ENCODE peak calls at places on chromosomes 2 and 18, in six cellular contexts. Z, C, N, Y, X and T are unnamed samples. For H3K36me3, the result is how much of the 10 kb centered on the place peaks cover.

GRCh38 chr2:238698451-238699306 is 149.2 kb upstream of the TWIST2 start:
- DNase-seq in Z (no peak), C (no peak), N (no peak), Y (no peak), X (no peak), T (no peak)

GRCh38 chr2:231393149-231394131 is 2.1 kb upstream of the B3GNT7 start:
- DNase-seq in Z (peak), C (no peak), N (no peak), Y (no peak), X (no peak), T (no peak)

GRCh38 chr2:2579814-2580213 is 248.7 kb upstream of the MYT1L start:
- DNase-seq in Z (no peak), C (peak), N (no peak), Y (no peak), X (no peak), T (no peak)

GRCh38 chr18:48295586-48296311 is 113.4 kb downstream of the ZBTB7C start:
- DNase-seq in Z (no peak), C (peak), N (no peak), Y (no peak), X (no peak), T (no peak)

GRCh38 chr2:148680462-148680861 is 35.9 kb downstream of the EPC2 start:
- DNase-seq in Z (no peak), C (no peak), N (no peak), Y (no peak), X (no peak), T (no peak)

GRCh38 chr18:34783485-34783884 is 73.4 kb downstream of the DTNA start:
- DNase-seq in Z (no peak), C (no peak), N (no peak), Y (no peak), X (no peak), T (no peak)

GRCh38 chr2:8253781-8254180 is 428.1 kb upstream of the ID2 start:
- DNase-seq in Z (no peak), C (no peak), N (no peak), Y (no peak), X (no peak), T (no peak)

GRCh38 chr18:50312296-50313030 is 25.0 kb upstream of the CXXC1 start:
- DNase-seq in Z (no peak), C (no peak), N (no peak), Y (no peak), X (no peak), T (no peak)

GRCh38 chr2:98757904-98758421 is 27.0 kb upstream of the MGAT4A start:
- DNase-seq in Z (peak), C (peak), N (peak), Y (peak), X (peak), T (no peak)

GRCh38 chr2:20156826-20157605 is 67.9 kb downstream of the SDC1 start:
- DNase-seq in Z (no peak), C (no peak), N (no peak), Y (peak), X (no peak), T (no peak)

GRCh38 chr18:21740724-21741510 is at the start of gene MIB1:
- DNase-seq in Z (peak), C (no peak), N (peak), Y (peak), X (no peak), T (no peak)

GRCh38 chr2:54041135-54041534 is 70.3 kb upstream of the PSME4 start:
- DNase-seq in Z (peak), C (peak), N (no peak), Y (no peak), X (no peak), T (no peak)

GRCh38 chr18:42961298-42961697 is 154.2 kb downstream of the RIT2 start:
- DNase-seq in Z (no peak), C (no peak), N (no peak), Y (no peak), X (no peak), T (no peak)

GRCh38 chr18:25189391-25190185 is 162.4 kb downstream of the ZNF521 start:
- DNase-seq in Z (no peak), C (no peak), N (no peak), Y (no peak), X (no peak), T (no peak)

GRCh38 chr2:230814616-230815015 is 50.1 kb upstream of the ITM2C start:
- DNase-seq in Z (no peak), C (no peak), N (no peak), Y (no peak), X (peak), T (no peak)

GRCh38 chr2:114252713-114253112 is 189.7 kb upstream of the DPP10 start:
- DNase-seq in Z (no peak), C (no peak), N (no peak), Y (no peak), X (no peak), T (no peak)

GRCh38 chr18:44579028-44579692 is 101.5 kb upstream of the SETBP1 start:
- DNase-seq in Z (no peak), C (no peak), N (no peak), Y (no peak), X (no peak), T (no peak)

GRCh38 chr18:46502444-46502843 is 154.6 kb downstream of the LOXHD1 start:
- DNase-seq in Z (no peak), C (no peak), N (peak), Y (no peak), X (no peak), T (no peak)

GRCh38 chr18:79899609-79900435 is 51.6 kb downstream of the SLC66A2 start:
- DNase-seq in Z (no peak), C (no peak), N (peak), Y (peak), X (no peak), T (no peak)

GRCh38 chr2:1480671-1481076 is 67.4 kb downstream of the TPO start:
- DNase-seq in Z (no peak), C (peak), N (no peak), Y (no peak), X (no peak), T (no peak)

GRCh38 chr18:76602169-76602568 is 107.1 kb upstream of the ZNF516 start:
- DNase-seq in Z (no peak), C (no peak), N (no peak), Y (no peak), X (no peak), T (no peak)

GRCh38 chr2:159251296-159252173 is 35.0 kb downstream of the WDSUB1 start:
- DNase-seq in Z (no peak), C (no peak), N (no peak), Y (no peak), X (no peak), T (peak)

GRCh38 chr2:173075781-173076556 is at the start of gene MAP3K20:
- DNase-seq in Z (peak), C (peak), N (peak), Y (peak), X (peak), T (no peak)

GRCh38 chr2:159454185-159454584 is 162.2 kb downstream of the BAZ2B start:
- DNase-seq in Z (no peak), C (no peak), N (no peak), Y (no peak), X (no peak), T (no peak)

GRCh38 chr2:113784823-113785744 is 28.6 kb upstream of the SLC35F5 start:
- DNase-seq in Z (no peak), C (no peak), N (no peak), Y (no peak), X (no peak), T (no peak)

GRCh38 chr2:231203087-231203486 is 4.7 kb downstream of the ARMC9 start:
- DNase-seq in Z (no peak), C (no peak), N (peak), Y (no peak), X (no peak), T (no peak)

GRCh38 chr2:37590119-37590571 is 81.3 kb downstream of the CDC42EP3 start:
- DNase-seq in Z (no peak), C (no peak), N (no peak), Y (no peak), X (peak), T (no peak)

GRCh38 chr18:58730618-58731017 is 59.4 kb downstream of the MALT1 start:
- DNase-seq in Z (no peak), C (no peak), N (no peak), Y (no peak), X (no peak), T (no peak)

GRCh38 chr18:65721634-65722033 is 29.2 kb upstream of the CDH7 start:
- DNase-seq in Z (no peak), C (no peak), N (no peak), Y (no peak), X (no peak), T (no peak)

GRCh38 chr18:43180814-43181213 is 65.3 kb upstream of the RIT2 start:
- DNase-seq in Z (no peak), C (no peak), N (no peak), Y (no peak), X (no peak), T (no peak)

GRCh38 chr2:9158786-9159779 is 47.5 kb upstream of the ASAP2 start:
- DNase-seq in Z (no peak), C (peak), N (no peak), Y (no peak), X (no peak), T (no peak)

GRCh38 chr18:811192-812122 is 585 bp downstream of the YES1 start:
- DNase-seq in Z (peak), C (peak), N (peak), Y (peak), X (peak), T (no peak)

GRCh38 chr18:55634545-55634944 is 46.6 kb upstream of the TCF4 start:
- DNase-seq in Z (no peak), C (no peak), N (no peak), Y (no peak), X (peak), T (peak)

GRCh38 chr2:222709191-222709891 is 37.9 kb downstream of the MOGAT1 start:
- DNase-seq in Z (peak), C (no peak), N (peak), Y (peak), X (peak), T (no peak)

GRCh38 chr18:68121308-68121707 is 593.6 kb downstream of the TMX3 start:
- DNase-seq in Z (no peak), C (no peak), N (no peak), Y (no peak), X (no peak), T (no peak)

GRCh38 chr2:54986266-54986665 is 64.0 kb downstream of the RTN4 start:
- DNase-seq in Z (no peak), C (no peak), N (no peak), Y (no peak), X (no peak), T (no peak)

GRCh38 chr2:111927723-111928122 is 29.3 kb downstream of the MERTK start:
- DNase-seq in Z (no peak), C (no peak), N (no peak), Y (no peak), X (no peak), T (no peak)

GRCh38 chr18:48862678-48863270 is 88.0 kb downstream of the SMAD7 start:
- DNase-seq in Z (no peak), C (peak), N (no peak), Y (no peak), X (no peak), T (no peak)

GRCh38 chr2:232476045-232476444 is 11.6 kb downstream of the ECEL1 start:
- DNase-seq in Z (no peak), C (peak), N (peak), Y (no peak), X (no peak), T (no peak)
- TF ChIP-seq POLR2AphosphoS5 in Z (no peak), C (no peak), N (no peak), Y (no peak), X (no peak), T (no peak)

DNA sequence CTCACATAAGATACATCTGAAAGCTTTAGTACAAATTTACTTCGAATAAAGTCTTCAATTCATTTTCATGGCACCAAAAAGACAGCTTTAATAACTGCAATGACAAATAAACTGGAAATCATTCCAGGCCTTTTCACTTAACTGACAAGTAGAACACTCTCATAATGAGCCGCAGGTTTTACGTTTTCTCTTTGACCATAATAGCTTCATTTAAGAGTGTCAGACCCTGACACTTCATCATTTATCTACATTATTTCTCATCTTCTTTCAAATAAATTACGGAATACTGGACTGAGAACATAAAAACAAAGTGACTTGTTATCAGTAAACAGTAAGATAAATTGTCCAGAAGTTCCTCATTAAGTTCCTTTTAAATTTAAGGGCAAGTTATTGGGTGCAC is 1252.9 kb upstream of the ACVR2A start:
- DNase-seq in Z (no peak), C (no peak), N (no peak), Y (no peak), X (no peak), T (no peak)
- H3K36me3 ChIP-seq in Z (under half), C (under half), N (under half), Y (under half), X (under half), T (under half)

GRCh38 chr18:60248563-60249330 is 123.8 kb downstream of the MC4R start:
- DNase-seq in Z (no peak), C (no peak), N (no peak), Y (no peak), X (no peak), T (no peak)

GRCh38 chr18:60245096-60245495 is 127.5 kb downstream of the MC4R start:
- DNase-seq in Z (no peak), C (no peak), N (no peak), Y (no peak), X (no peak), T (no peak)

GRCh38 chr18:60249388-60249787 is 123.2 kb downstream of the MC4R start:
- DNase-seq in Z (no peak), C (no peak), N (no peak), Y (no peak), X (no peak), T (no peak)

GRCh38 chr18:60246606-60247005 is 126.0 kb downstream of the MC4R start:
- DNase-seq in Z (no peak), C (no peak), N (no peak), Y (no peak), X (no peak), T (no peak)

DNA sequence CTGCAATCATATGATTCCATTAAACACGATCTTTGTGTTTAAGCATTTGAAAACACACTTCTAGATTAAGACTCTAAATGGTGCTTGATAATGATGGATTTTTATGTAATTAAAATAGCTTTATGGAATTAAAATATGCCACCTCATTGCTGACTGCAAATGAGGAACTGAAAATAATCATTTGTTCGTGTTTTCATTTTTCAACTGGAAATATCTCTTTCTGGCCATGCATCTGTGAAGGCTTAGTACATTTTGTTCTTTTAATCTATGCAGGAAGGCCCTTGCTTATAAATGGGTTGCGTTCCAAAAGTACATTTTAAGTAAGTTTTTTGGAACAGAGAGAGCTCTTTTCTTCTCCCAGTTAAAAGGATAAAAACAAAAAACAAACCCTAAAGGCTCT is 125.5 kb downstream of the MC4R start:
- DNase-seq in Z (no peak), C (no peak), N (no peak), Y (no peak), X (no peak), T (no peak)
- TF ChIP-seq POLR2AphosphoS5 in Z (no peak), C (no peak), N (no peak), Y (peak), X (no peak), T (no peak)

GRCh38 chr2:229417906-229418305 is 146.8 kb upstream of the PID1 start:
- DNase-seq in Z (no peak), C (no peak), N (no peak), Y (no peak), X (no peak), T (no peak)

GRCh38 chr2:229412686-229413085 is 141.6 kb upstream of the PID1 start:
- DNase-seq in Z (no peak), C (no peak), N (no peak), Y (no peak), X (no peak), T (no peak)

GRCh38 chr2:229417176-229417575 is 146.1 kb upstream of the PID1 start:
- DNase-seq in Z (no peak), C (no peak), N (no peak), Y (no peak), X (no peak), T (no peak)

GRCh38 chr2:229416116-229416694 is 145.1 kb upstream of the PID1 start:
- DNase-seq in Z (peak), C (no peak), N (peak), Y (peak), X (no peak), T (no peak)

DNA sequence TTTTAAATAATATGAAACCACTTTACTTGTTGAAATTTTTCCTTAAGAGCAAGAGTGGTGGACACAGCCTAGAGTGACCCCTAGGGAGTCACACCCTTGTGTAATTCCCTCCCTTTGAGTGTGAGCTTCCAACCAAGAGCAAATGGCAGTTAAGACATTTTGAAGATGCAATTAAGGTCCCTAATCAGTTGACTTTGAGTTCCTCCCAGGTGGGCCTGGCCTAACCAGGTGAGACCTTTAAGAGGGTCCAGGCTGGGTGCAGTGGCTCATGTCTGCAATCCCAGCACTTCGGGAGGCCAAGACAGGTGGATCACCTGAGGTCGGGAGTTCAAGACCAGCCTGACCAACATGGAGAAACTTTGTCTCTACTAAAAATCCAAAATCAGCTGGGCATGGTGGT is 143.5 kb upstream of the PID1 start:
- DNase-seq in Z (no peak), C (no peak), N (no peak), Y (no peak), X (no peak), T (no peak)
- H3K36me3 ChIP-seq in Z (under half), C (under half), N (under half), Y (under half), X (under half), T (under half)

DNA sequence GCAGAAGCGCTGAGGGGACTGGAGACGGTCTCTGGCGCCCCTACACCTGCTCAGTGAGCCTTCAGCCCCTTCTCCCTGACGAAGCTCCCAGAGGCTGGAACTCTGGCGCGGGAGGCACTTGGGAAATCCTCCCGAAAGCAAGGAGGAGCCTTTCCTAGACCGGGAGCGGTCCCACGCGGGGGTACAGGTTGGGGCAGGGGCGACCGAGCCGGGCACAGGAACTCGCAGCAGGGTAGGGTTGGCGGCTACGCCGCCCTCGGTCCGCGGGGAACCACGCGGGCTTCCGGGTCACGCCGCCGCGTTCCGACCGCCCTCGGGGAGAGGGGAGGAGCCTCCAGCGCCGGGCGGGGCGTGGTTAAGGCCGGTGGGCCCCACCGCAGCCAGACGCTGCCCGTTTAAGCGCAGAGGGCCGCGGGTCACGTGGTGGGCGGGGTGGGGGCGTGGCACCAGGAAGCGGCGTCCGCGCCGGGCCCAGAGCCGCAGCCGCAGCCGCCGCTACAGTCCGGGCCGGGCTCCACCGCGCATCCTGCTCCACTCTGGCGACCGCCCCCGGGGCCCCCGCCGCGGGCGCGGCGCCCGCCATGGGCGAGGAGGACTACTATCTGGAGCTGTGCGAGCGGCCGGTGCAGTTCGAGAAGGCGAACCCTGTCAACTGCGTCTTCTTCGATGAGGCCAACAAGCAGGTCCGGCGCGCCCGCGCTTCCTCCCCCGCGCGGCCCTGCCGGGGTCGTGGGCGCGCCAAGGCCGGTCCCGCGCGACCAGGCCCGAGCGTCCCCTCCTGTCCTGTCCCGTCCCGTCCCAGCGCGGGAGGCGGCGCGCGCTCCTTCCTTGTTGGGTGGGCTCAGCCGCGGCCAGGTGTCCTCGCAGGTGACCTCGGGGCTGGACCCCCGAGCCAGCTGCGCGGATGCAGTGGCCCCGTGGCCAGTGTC is at the start of gene RMC1:
- DNase-seq in Z (peak), C (peak), N (peak), Y (peak), X (peak), T (no peak)
- TF ChIP-seq POLR2AphosphoS5 in Z (peak), C (peak), N (peak), Y (peak), X (peak), T (peak)

DNA sequence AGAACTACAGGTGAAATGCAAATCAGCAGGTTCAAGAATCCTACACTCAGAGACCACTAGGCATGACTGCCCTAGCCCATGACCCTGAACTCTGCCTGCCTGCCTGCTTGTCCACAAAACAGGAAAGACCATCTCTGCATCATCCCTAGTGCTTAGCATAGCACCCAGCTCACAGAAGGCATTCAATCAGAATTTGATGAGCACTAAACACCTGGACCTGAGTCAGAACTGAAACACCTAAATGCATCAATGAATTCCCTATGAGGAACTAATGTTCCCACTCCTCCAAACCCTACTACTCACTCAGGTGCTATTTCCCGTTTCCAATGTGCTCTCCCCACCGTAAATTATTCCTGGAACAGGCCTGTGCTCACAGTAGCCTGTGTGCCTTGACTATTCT is 21.7 kb downstream of the MRPS5 start:
- DNase-seq in Z (no peak), C (no peak), N (no peak), Y (no peak), X (no peak), T (no peak)
- H3K36me3 ChIP-seq in Z (under half), C (half or more), N (half or more), Y (half or more), X (under half), T (half or more)

GRCh38 chr18:72948439-72948838 is 80.7 kb upstream of the NETO1 start:
- DNase-seq in Z (no peak), C (no peak), N (no peak), Y (no peak), X (no peak), T (no peak)

GRCh38 chr18:72941001-72941400 is 73.2 kb upstream of the NETO1 start:
- DNase-seq in Z (no peak), C (no peak), N (no peak), Y (no peak), X (no peak), T (peak)

GRCh38 chr18:72940509-72940908 is 72.7 kb upstream of the NETO1 start:
- DNase-seq in Z (no peak), C (no peak), N (no peak), Y (no peak), X (no peak), T (no peak)

GRCh38 chr18:72942766-72943165 is 75.0 kb upstream of the NETO1 start:
- DNase-seq in Z (no peak), C (no peak), N (no peak), Y (no peak), X (no peak), T (no peak)
- TF ChIP-seq POLR2AphosphoS5 in Z (no peak), C (no peak), N (no peak), Y (no peak), X (no peak), T (no peak)

GRCh38 chr2:108809936-108810335 is 23.4 kb downstream of the CCDC138 start:
- DNase-seq in Z (no peak), C (no peak), N (no peak), Y (no peak), X (no peak), T (no peak)
- H3K36me3 ChIP-seq in Z (under half), C (under half), N (under half), Y (under half), X (under half), T (half or more)